ENCODE peak calls at places on chromosomes 3 and 15, in six cellular contexts. A is HFF-Myc, G is HCT116, W is astrocyte of the spinal cord, B is GM06990, P is B cell. H is an unnamed sample.

GRCh38 chr3:154919226-154919625 is 160.9 kb upstream of the MME start:
- DNase-seq in A (no peak), W (no peak), P (no peak), G (no peak), B (no peak), H (no peak)

GRCh38 chr3:197880361-197881339 is 69.3 kb upstream of the RPL35A start:
- DNase-seq in B (no peak), G (no peak), P (no peak), A (no peak), W (no peak), H (no peak)

GRCh38 chr15:91055548-91056331 is 33.3 kb upstream of the VPS33B start:
- DNase-seq in W (peak), B (no peak), G (peak), P (peak), A (peak), H (no peak)

GRCh38 chr3:98812851-98813374 is 49.8 kb downstream of the ST3GAL6 start:
- DNase-seq in G (no peak), B (no peak), A (no peak), W (no peak), P (no peak), H (no peak)

GRCh38 chr3:158794936-158795518 is 6.8 kb upstream of the MFSD1 start:
- DNase-seq in W (peak), P (peak), A (no peak), B (no peak), G (peak), H (no peak)

GRCh38 chr3:122555275-122556071 is 8.6 kb downstream of the PARP9 start:
- DNase-seq in B (no peak), W (peak), A (no peak), P (no peak), G (no peak), H (no peak)

GRCh38 chr3:87706176-87706575 is 352.6 kb downstream of the CGGBP1 start:
- DNase-seq in B (no peak), A (no peak), G (no peak), P (no peak), W (no peak), H (no peak)

GRCh38 chr15:49675051-49675450 is 54.2 kb downstream of the DTWD1 start:
- DNase-seq in A (peak), W (peak), B (no peak), G (no peak), P (no peak), H (no peak)

GRCh38 chr15:93026359-93026758 is 62.7 kb downstream of the RGMA start:
- DNase-seq in A (no peak), B (no peak), G (no peak), P (no peak), W (no peak), H (no peak)

GRCh38 chr15:94239474-94239873 is 8.1 kb downstream of the MCTP2 start:
- DNase-seq in P (no peak), W (no peak), B (no peak), G (no peak), A (no peak), H (no peak)

GRCh38 chr15:70853270-70853854 is 595 bp downstream of the LARP6 start:
- DNase-seq in B (peak), A (no peak), W (peak), P (no peak), G (no peak), H (no peak)

GRCh38 chr3:39990532-39990931 is 181.1 kb downstream of the MYRIP start:
- DNase-seq in G (peak), B (no peak), P (peak), A (peak), W (peak), H (no peak)

GRCh38 chr3:9062570-9062969 is 99.3 kb upstream of the RAD18 start:
- DNase-seq in P (no peak), B (no peak), W (no peak), G (no peak), A (no peak), H (no peak)

GRCh38 chr3:115330406-115330805 is 183.3 kb upstream of the ZBTB20 start:
- DNase-seq in G (no peak), A (peak), W (peak), B (no peak), P (no peak), H (no peak)

GRCh38 chr3:176041812-176042211 is 1155.5 kb downstream of the TBL1XR1 start:
- DNase-seq in A (no peak), G (no peak), W (peak), P (no peak), B (no peak), H (no peak)

GRCh38 chr3:71562938-71563337 is 20.6 kb downstream of the FOXP1 start:
- DNase-seq in W (no peak), B (no peak), G (no peak), P (no peak), A (no peak), H (no peak)

GRCh38 chr3:175187586-175187985 is 328.5 kb downstream of the NAALADL2 start:
- DNase-seq in G (no peak), W (no peak), P (no peak), A (no peak), B (no peak), H (no peak)

GRCh38 chr15:29789871-29790270 is 32.4 kb downstream of the TJP1 start:
- DNase-seq in A (no peak), G (no peak), P (no peak), W (no peak), B (no peak), H (no peak)

GRCh38 chr3:114998971-114999579 is 148.0 kb downstream of the ZBTB20 start:
- DNase-seq in P (no peak), A (no peak), W (no peak), B (no peak), G (no peak), H (no peak)

GRCh38 chr3:183548262-183548769 is 7.2 kb downstream of the KLHL6 start:
- DNase-seq in G (no peak), A (no peak), W (peak), P (no peak), B (no peak), H (no peak)

GRCh38 chr15:65752151-65752700 is 39.9 kb downstream of the DENND4A start:
- DNase-seq in B (no peak), W (no peak), G (no peak), P (no peak), A (no peak), H (no peak)

GRCh38 chr3:13276438-13277129 is 143.5 kb downstream of the NUP210 start:
- DNase-seq in P (no peak), G (no peak), A (no peak), W (no peak), B (no peak), H (no peak)

DNA sequence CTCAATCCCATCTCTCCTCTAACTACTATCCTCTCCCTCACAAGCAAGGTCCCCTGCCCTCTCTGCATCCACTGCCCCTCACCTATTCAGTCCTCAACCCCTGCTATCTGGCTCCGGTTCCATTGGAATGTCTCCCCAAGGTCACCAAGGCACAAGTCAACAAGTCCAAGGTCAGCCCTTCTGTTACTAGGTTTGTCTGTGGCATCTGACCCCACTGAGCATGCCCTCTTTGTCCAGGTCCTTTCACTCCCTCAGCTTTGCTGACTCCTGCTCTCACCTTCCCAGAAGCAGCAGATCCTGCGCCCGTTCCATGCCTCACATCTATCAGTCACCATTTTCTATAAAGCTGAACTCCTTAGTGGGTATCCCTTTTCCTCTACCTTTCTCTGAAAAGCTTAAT is 8.3 kb upstream of the SEMA7A start:
- DNase-seq in A (no peak), W (no peak), G (no peak), B (no peak), P (no peak), H (no peak)
- TF ChIP-seq CTCF in A (no peak), W (no peak), G (no peak), B (no peak), P (no peak), H (no peak)

GRCh38 chr15:78565951-78566774 is 843 bp downstream of the CHRNA5 start:
- DNase-seq in W (peak), A (peak), G (no peak), B (peak), P (peak), H (peak)
- TF ChIP-seq CTCF in W (peak), A (no peak), G (peak), B (peak), P (no peak), H (peak)

DNA sequence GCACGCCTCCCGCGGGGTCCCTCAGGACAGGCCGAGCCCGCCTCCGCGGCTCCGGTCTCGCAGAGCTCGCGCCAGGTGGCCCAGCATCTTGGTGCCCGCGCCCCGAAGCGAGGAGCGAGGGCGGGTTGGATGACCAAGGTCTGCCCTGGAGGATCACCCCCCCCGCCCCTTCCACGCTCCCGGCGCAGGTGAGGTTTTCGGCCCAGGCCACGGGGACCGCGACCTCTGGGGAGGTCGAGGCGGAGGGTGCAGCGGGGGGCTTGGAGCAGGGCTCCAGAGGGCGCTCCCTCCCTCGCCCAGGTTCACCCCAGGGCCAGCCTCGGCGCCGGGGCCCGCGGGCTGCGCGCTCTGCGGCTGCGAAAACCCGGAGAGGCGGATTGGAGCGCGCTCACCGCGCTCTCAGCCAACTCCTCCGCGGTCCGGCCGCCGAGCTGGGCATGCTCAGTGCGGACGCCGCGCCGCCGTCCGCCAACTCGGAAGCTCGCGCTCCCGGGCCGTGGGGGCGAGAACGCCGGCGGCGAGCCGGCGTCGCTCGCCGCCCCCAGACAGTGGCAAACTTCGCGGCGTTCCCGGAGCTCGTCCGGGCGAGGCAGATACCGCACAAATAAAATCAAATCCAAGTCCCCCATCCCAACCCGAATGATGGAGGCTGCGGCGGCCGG is at the start of gene MED12L:
- DNase-seq in P (peak), A (no peak), B (peak), W (peak), G (peak), H (peak)
- TF ChIP-seq CTCF in P (no peak), A (no peak), B (peak), W (no peak), G (no peak), H (no peak)

GRCh38 chr15:69031013-69032001 is 16.8 kb downstream of the NOX5 start:
- DNase-seq in G (peak), A (no peak), B (peak), W (peak), P (peak), H (peak)
- TF ChIP-seq CTCF in G (peak), A (peak), B (peak), W (peak), P (peak), H (peak)

H was measured in mesothelial cell of epicardium.